ENCODE peak calls at places on chromosomes 13 and 19, in eight cellular contexts. Q, G, U, M, H, J, F and C are unnamed samples.
A peak's percentile ranks its signal among the peaks of the same experiment; 100 is the strongest.

GRCh38 chr19:46000497-46001246 is 5.4 kb downstream of the CCDC61 start:
- DNase-seq in Q (no peak), U (peak; percentile 91), F (no peak), G (peak; percentile 69), J (peak; percentile 70), H (peak; percentile 57), M (no peak), C (no peak)

GRCh38 chr19:7482584-7483439 is 6.0 kb downstream of the PEX11G start:
- DNase-seq in M (no peak), G (peak; percentile 72), J (no peak), F (no peak), Q (peak; percentile 24), U (no peak), H (no peak), C (no peak)

GRCh38 chr19:22945560-22945959 is 57.4 kb downstream of the ZNF728 start:
- DNase-seq in M (no peak), F (no peak), Q (peak; percentile 10), H (no peak), U (peak; percentile 56), J (no peak), G (no peak), C (no peak)

GRCh38 chr13:107209811-107210210 is 641.9 kb upstream of the ARGLU1 start:
- DNase-seq in U (no peak), Q (no peak), G (no peak), H (no peak), J (no peak), F (no peak), M (no peak), C (no peak)

GRCh38 chr13:27245610-27246009 is 5.7 kb upstream of the RPL21 start:
- DNase-seq in H (no peak), Q (no peak), J (no peak), G (no peak), U (no peak), M (no peak), F (no peak), C (no peak)

GRCh38 chr19:751501-752341 is 809 bp downstream of the MISP start:
- DNase-seq in G (peak; percentile 91), J (no peak), Q (no peak), M (no peak), U (no peak), H (no peak), F (peak; percentile 84), C (peak; percentile 80)

GRCh38 chr19:34994286-34994642 is 5.9 kb upstream of the GRAMD1A start:
- DNase-seq in F (no peak), H (no peak), J (no peak), G (no peak), Q (no peak), M (no peak), U (no peak), C (no peak)

GRCh38 chr19:43310221-43310620 is 40.9 kb upstream of the PSG9 start:
- DNase-seq in G (no peak), Q (no peak), M (no peak), J (no peak), U (no peak), H (no peak), F (no peak), C (no peak)

GRCh38 chr19:1910169-1910568 is 5.0 kb downstream of the ADAT3 start:
- DNase-seq in Q (no peak), U (no peak), G (no peak), M (no peak), J (no peak), F (no peak), H (no peak), C (no peak)

GRCh38 chr13:80132741-80133601 is 208.0 kb downstream of the SPRY2 start:
- DNase-seq in G (peak; percentile 77), Q (no peak), F (peak; percentile 21), H (peak; percentile 72), U (no peak), J (no peak), M (peak; percentile 73), C (peak; percentile 36)

GRCh38 chr19:29737461-29738000 is 22.5 kb upstream of the C19orf12 start:
- DNase-seq in U (no peak), F (no peak), Q (no peak), H (no peak), J (no peak), M (no peak), G (no peak), C (no peak)

GRCh38 chr19:1086618-1087017 is 8.6 kb downstream of the POLR2E start:
- DNase-seq in M (no peak), H (no peak), Q (no peak), G (no peak), F (no peak), J (no peak), U (no peak), C (no peak)

GRCh38 chr19:50322931-50323781 is 6.0 kb downstream of the KCNC3 start:
- DNase-seq in G (no peak), H (no peak), J (no peak), U (no peak), Q (no peak), F (no peak), M (peak; percentile 37), C (no peak)

GRCh38 chr13:91031508-91031907 is 316.0 kb upstream of the MIR17HG start:
- DNase-seq in H (no peak), F (no peak), M (no peak), Q (no peak), U (no peak), J (no peak), G (no peak), C (no peak)

GRCh38 chr19:55091126-55091910 is 15.6 kb downstream of the EPS8L1 start:
- DNase-seq in U (no peak), M (no peak), H (no peak), G (no peak), F (no peak), Q (no peak), J (no peak), C (no peak)

GRCh38 chr19:48514123-48514458 is 2.5 kb upstream of the LMTK3 start:
- DNase-seq in H (no peak), U (no peak), G (no peak), F (no peak), M (no peak), J (no peak), Q (no peak), C (no peak)

GRCh38 chr19:47323872-47324271 is 8.1 kb upstream of the C5AR2 start:
- DNase-seq in Q (no peak), H (no peak), M (no peak), J (no peak), F (no peak), G (no peak), U (no peak), C (no peak)

GRCh38 chr19:47324502-47324901 is 7.5 kb upstream of the C5AR2 start:
- DNase-seq in J (no peak), M (no peak), Q (no peak), U (no peak), G (peak; percentile 33), H (peak; percentile 53), F (no peak), C (no peak)

GRCh38 chr19:47321582-47321981 is 10.4 kb upstream of the C5AR2 start:
- DNase-seq in M (no peak), U (no peak), J (no peak), H (no peak), F (no peak), G (no peak), Q (no peak), C (no peak)

GRCh38 chr19:47319923-47320871 is 10.5 kb downstream of the C5AR1 start:
- DNase-seq in H (no peak), F (no peak), J (no peak), G (no peak), U (no peak), Q (no peak), M (no peak), C (no peak)

GRCh38 chr19:47322048-47322447 is 9.9 kb upstream of the C5AR2 start:
- DNase-seq in H (no peak), F (no peak), M (no peak), Q (no peak), G (no peak), U (peak; percentile 67), J (no peak), C (no peak)
- H3K4me1 ChIP-seq in H (no peaks in the 10 kb centered on the region), F (no peaks in the 10 kb centered on the region), M (no peaks in the 10 kb centered on the region), Q (no peaks in the 10 kb centered on the region), G (no peaks in the 10 kb centered on the region), U (no peaks in the 10 kb centered on the region), J (no peaks in the 10 kb centered on the region), C (no peaks in the 10 kb centered on the region)

GRCh38 chr19:13834308-13834790 is 39.1 kb downstream of the ZSWIM4 start:
- DNase-seq in J (no peak), G (no peak), H (no peak), U (peak; percentile 38), M (no peak), Q (no peak), F (peak; percentile 55), C (peak; percentile 69)
- H3K4me1 ChIP-seq in J (peaks cover 52% of the 10 kb centered on the region), G (peaks cover 56% of the 10 kb centered on the region), H (no peaks in the 10 kb centered on the region), U (peaks cover 28% of the 10 kb centered on the region), M (peaks cover 44% of the 10 kb centered on the region), Q (peaks cover 63% of the 10 kb centered on the region), F (peaks cover 58% of the 10 kb centered on the region), C (peaks cover 60% of the 10 kb centered on the region)

DNA sequence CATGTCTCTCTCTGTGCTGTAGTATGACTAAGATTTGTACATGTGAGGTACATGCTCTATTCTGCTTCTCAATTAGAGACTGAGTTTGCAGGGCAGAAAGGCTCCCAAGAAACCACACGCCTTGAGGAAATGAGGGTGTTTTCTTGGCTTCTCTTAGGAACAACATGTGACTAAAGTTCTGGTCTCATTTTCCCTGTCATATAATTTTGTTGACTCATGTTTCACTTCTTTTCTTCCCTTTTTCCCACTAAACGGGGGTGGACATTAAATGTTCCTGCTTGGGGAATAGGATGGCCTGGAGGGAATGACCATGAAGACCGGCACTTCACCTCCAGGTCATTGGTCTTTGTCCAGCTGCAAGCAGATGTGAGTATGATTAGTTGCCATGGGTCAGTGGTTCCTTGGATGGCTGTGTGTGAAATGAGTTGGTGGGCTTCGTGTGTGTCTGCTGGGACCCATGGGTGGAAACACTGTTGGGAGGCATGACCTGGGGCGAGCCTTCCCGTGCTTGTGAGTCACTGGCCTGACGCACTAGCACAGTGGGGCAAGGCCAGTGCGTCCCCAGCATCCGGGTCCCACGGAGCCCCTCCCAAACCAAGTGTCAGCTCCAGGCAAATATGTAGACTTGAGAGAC is 56.6 kb downstream of the COL4A1 start:
- DNase-seq in H (peak; percentile 28), J (no peak), F (no peak), G (no peak), M (peak; percentile 89), U (no peak), Q (no peak), C (no peak)
- H3K4me1 ChIP-seq in H (peaks cover 29% of the 10 kb centered on the region), J (no peaks in the 10 kb centered on the region), F (peaks cover 12% of the 10 kb centered on the region), G (peaks cover 45% of the 10 kb centered on the region), M (peaks cover 13% of the 10 kb centered on the region), U (no peaks in the 10 kb centered on the region), Q (no peaks in the 10 kb centered on the region), C (peaks cover 5% of the 10 kb centered on the region)

GRCh38 chr19:33394006-33394722 is 20.7 kb downstream of the CEBPG start:
- DNase-seq in M (peak; percentile 89), Q (no peak), H (peak; percentile 47), G (no peak), F (no peak), U (no peak), J (no peak), C (no peak)

GRCh38 chr19:33394723-33395560 is 21.4 kb downstream of the CEBPG start:
- DNase-seq in H (no peak), M (peak; percentile 46), Q (no peak), G (no peak), U (no peak), J (no peak), F (no peak), C (no peak)

GRCh38 chr19:33391631-33392249 is 18.2 kb downstream of the CEBPG start:
- DNase-seq in U (no peak), G (no peak), Q (no peak), J (no peak), M (no peak), H (no peak), F (no peak), C (no peak)

GRCh38 chr19:33392341-33393285 is 19.1 kb downstream of the CEBPG start:
- DNase-seq in U (no peak), J (no peak), G (peak; percentile 46), H (no peak), F (no peak), M (peak; percentile 68), Q (no peak), C (no peak)

GRCh38 chr19:33393286-33394005 is 19.9 kb downstream of the CEBPG start:
- DNase-seq in G (no peak), Q (no peak), M (peak; percentile 52), U (no peak), F (no peak), H (no peak), J (no peak), C (no peak)
- H3K4me1 ChIP-seq in G (peaks cover 76% of the 10 kb centered on the region), Q (no peaks in the 10 kb centered on the region), M (peaks cover 66% of the 10 kb centered on the region), U (no peaks in the 10 kb centered on the region), F (peaks cover 30% of the 10 kb centered on the region), H (no peaks in the 10 kb centered on the region), J (no peaks in the 10 kb centered on the region), C (peaks cover 6% of the 10 kb centered on the region)